ENCODE peak calls at places on chromosomes 3 and 15, in four cellular contexts. F is WTC11, H is K562, S is HepG2. K is an unnamed sample.

GRCh38 chr3:184687363-184688049 is 24.4 kb downstream of the MAGEF1 start:
- DNase-seq in F (no peak), H (no peak), S (no peak), K (no peak)

GRCh38 chr3:47318921-47319320 is 36.2 kb downstream of the KLHL18 start:
- DNase-seq in F (no peak), H (no peak), S (no peak), K (no peak)

GRCh38 chr3:184563569-184563925 is 2.0 kb downstream of the EPHB3 start:
- DNase-seq in F (no peak), H (no peak), S (no peak), K (no peak)

GRCh38 chr15:79004336-79004735 is 59.5 kb upstream of the CTSH start:
- DNase-seq in F (no peak), H (peak), S (peak), K (peak)

GRCh38 chr15:95715919-95716318 is 614.6 kb upstream of the NR2F2 start:
- DNase-seq in F (peak), H (peak), S (no peak), K (no peak)

GRCh38 chr15:34217587-34218225 is 7.1 kb upstream of the EMC4 start:
- DNase-seq in F (no peak), H (no peak), S (no peak), K (no peak)

GRCh38 chr3:196981657-196982056 is 13.0 kb upstream of the PIGZ start:
- DNase-seq in F (no peak), H (no peak), S (peak), K (no peak)

GRCh38 chr15:35089556-35089955 is 4.5 kb upstream of the NANOGP8 start:
- DNase-seq in F (no peak), H (no peak), S (no peak), K (no peak)

GRCh38 chr3:63855333-63855940 is 8.2 kb downstream of the THOC7 start:
- DNase-seq in F (no peak), H (no peak), S (no peak), K (no peak)
- TF ChIP-seq NR2C2 in F (no peak), H (no peak), S (no peak), K (no peak)

GRCh38 chr3:39752751-39753150 is 56.7 kb upstream of the MYRIP start:
- DNase-seq in F (no peak), H (no peak), S (no peak), K (no peak)

GRCh38 chr3:39753361-39753760 is 56.0 kb upstream of the MYRIP start:
- DNase-seq in F (no peak), H (no peak), S (no peak), K (no peak)

GRCh38 chr3:39748002-39748401 is 61.4 kb upstream of the MYRIP start:
- DNase-seq in F (no peak), H (no peak), S (no peak), K (no peak)

GRCh38 chr3:39752019-39752637 is 57.3 kb upstream of the MYRIP start:
- DNase-seq in F (no peak), H (no peak), S (no peak), K (no peak)

GRCh38 chr3:39750677-39751076 is 58.7 kb upstream of the MYRIP start:
- DNase-seq in F (no peak), H (no peak), S (no peak), K (no peak)
- TF ChIP-seq NR2C2 in F (no peak), H (no peak), S (no peak), K (no peak)

GRCh38 chr15:48680841-48681240 is 35.3 kb upstream of the FBN1 start:
- DNase-seq in F (no peak), H (no peak), S (no peak), K (no peak)

GRCh38 chr15:48677821-48678220 is 32.3 kb upstream of the FBN1 start:
- DNase-seq in F (no peak), H (no peak), S (no peak), K (no peak)

GRCh38 chr15:48681274-48681840 is 35.8 kb upstream of the FBN1 start:
- DNase-seq in F (no peak), H (no peak), S (no peak), K (no peak)

GRCh38 chr15:48678851-48679250 is 33.3 kb upstream of the FBN1 start:
- DNase-seq in F (no peak), H (no peak), S (no peak), K (no peak)

DNA sequence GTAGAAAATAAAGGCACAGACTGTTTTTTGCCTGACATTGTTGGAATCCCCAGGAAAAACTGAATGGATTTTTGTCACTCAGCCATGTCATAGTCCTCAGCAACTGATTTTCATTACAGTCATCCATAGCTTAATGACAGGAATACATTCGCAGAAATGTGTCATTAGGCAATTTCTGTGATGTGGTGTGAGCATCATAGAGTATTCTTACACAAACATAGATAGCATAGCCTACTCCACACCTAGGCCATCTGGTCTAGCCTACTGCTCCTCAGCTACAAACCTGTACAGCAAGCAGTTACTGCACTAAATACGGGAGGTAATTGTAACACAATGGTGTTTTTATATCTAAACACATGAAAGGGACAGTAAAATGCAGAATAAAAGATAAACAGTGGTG is 34.4 kb upstream of the FBN1 start:
- DNase-seq in F (no peak), H (no peak), S (no peak), K (no peak)
- TF ChIP-seq NR2C2 in F (no peak), H (no peak), S (no peak), K (no peak)

DNA sequence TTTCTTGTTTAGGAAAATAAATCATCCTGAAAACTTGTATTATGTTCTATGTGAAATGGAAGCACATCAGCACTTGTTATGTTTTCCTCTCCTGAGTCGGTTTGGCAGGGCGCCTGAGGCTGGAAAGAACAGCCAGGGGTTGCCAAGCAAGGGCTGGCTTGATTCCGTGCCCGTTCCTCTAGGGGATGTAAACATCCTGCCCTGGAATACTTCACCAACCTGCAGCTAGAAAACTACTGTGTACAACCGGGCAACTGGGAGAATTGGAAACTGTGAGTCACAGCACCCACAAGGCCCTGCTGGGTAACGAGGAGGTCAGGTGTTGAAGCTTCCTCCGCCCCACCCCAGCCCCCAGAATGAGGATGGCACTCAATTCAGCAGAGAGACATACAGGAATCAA is 67.1 kb downstream of the EIF4E3 start:
- DNase-seq in F (no peak), H (no peak), S (no peak), K (no peak)
- TF ChIP-seq NR2C2 in F (no peak), H (no peak), S (no peak), K (no peak)

K was measured in GM12878.